ENCODE peak calls at places on chromosomes 1 and 21, in nine cellular contexts. One of them, this sample, is unnamed.

GRCh38 chr1:62481681-62482080 is 44.8 kb downstream of the USP1 start:
- DNase-seq in HCT116: no peak
- DNase-seq in Peyer's patch: no peak
- DNase-seq in prostate gland: no peak
- DNase-seq in endothelial cell of umbilical vein: no peak
- DNase-seq in GM12878: no peak
- DNase-seq in thyroid gland: no peak
- DNase-seq in stomach: no peak
- DNase-seq in breast epithelium: no peak
- DNase-seq in this sample: no peak

GRCh38 chr1:54502342-54502741 is 45.7 kb upstream of the ACOT11 start:
- DNase-seq in HCT116: no peak
- DNase-seq in breast epithelium: no peak
- DNase-seq in endothelial cell of umbilical vein: no peak
- DNase-seq in thyroid gland: no peak
- DNase-seq in Peyer's patch: no peak
- DNase-seq in GM12878: no peak
- DNase-seq in stomach: no peak
- DNase-seq in prostate gland: no peak
- DNase-seq in this sample: no peak

GRCh38 chr1:232726048-232726779 is 79.0 kb upstream of the MAP10 start:
- DNase-seq in HCT116: no peak
- DNase-seq in thyroid gland: no peak
- DNase-seq in Peyer's patch: no peak
- DNase-seq in breast epithelium: no peak
- DNase-seq in prostate gland: no peak
- DNase-seq in endothelial cell of umbilical vein: no peak
- DNase-seq in GM12878: no peak
- DNase-seq in stomach: no peak
- DNase-seq in this sample: no peak

GRCh38 chr1:203629509-203630082 is 3.0 kb downstream of the ATP2B4 start:
- DNase-seq in stomach: peak
- DNase-seq in HCT116: no peak
- DNase-seq in thyroid gland: peak
- DNase-seq in Peyer's patch: peak
- DNase-seq in endothelial cell of umbilical vein: peak
- DNase-seq in breast epithelium: peak
- DNase-seq in prostate gland: no peak
- DNase-seq in GM12878: no peak
- DNase-seq in this sample: peak

GRCh38 chr1:27071049-27071416 is 58.4 kb upstream of the TENT5B start:
- DNase-seq in breast epithelium: no peak
- DNase-seq in Peyer's patch: no peak
- DNase-seq in GM12878: no peak
- DNase-seq in stomach: no peak
- DNase-seq in HCT116: no peak
- DNase-seq in thyroid gland: no peak
- DNase-seq in endothelial cell of umbilical vein: no peak
- DNase-seq in prostate gland: no peak
- DNase-seq in this sample: no peak

GRCh38 chr1:90474731-90475130 is 242.4 kb downstream of the BARHL2 start:
- DNase-seq in HCT116: no peak
- DNase-seq in breast epithelium: no peak
- DNase-seq in endothelial cell of umbilical vein: no peak
- DNase-seq in thyroid gland: no peak
- DNase-seq in prostate gland: no peak
- DNase-seq in Peyer's patch: no peak
- DNase-seq in GM12878: no peak
- DNase-seq in stomach: no peak
- DNase-seq in this sample: no peak

GRCh38 chr1:201272838-201273237 is 10.5 kb upstream of the PKP1 start:
- DNase-seq in prostate gland: no peak
- DNase-seq in GM12878: no peak
- DNase-seq in thyroid gland: no peak
- DNase-seq in endothelial cell of umbilical vein: no peak
- DNase-seq in Peyer's patch: no peak
- DNase-seq in breast epithelium: no peak
- DNase-seq in HCT116: no peak
- DNase-seq in stomach: no peak
- DNase-seq in this sample: no peak

GRCh38 chr1:37515185-37516034 is 844 bp upstream of the MEAF6 start:
- DNase-seq in HCT116: no peak
- DNase-seq in prostate gland: no peak
- DNase-seq in breast epithelium: no peak
- DNase-seq in stomach: no peak
- DNase-seq in Peyer's patch: no peak
- DNase-seq in endothelial cell of umbilical vein: no peak
- DNase-seq in thyroid gland: no peak
- DNase-seq in GM12878: no peak
- DNase-seq in this sample: no peak

GRCh38 chr1:78377356-78377928 is 113.3 kb upstream of the PTGFR start:
- DNase-seq in prostate gland: no peak
- DNase-seq in stomach: no peak
- DNase-seq in breast epithelium: no peak
- DNase-seq in Peyer's patch: no peak
- DNase-seq in GM12878: no peak
- DNase-seq in endothelial cell of umbilical vein: no peak
- DNase-seq in HCT116: no peak
- DNase-seq in thyroid gland: no peak
- DNase-seq in this sample: no peak

GRCh38 chr1:19121192-19121591 is 88.9 kb downstream of the UBR4 start:
- DNase-seq in breast epithelium: no peak
- DNase-seq in endothelial cell of umbilical vein: no peak
- DNase-seq in Peyer's patch: peak
- DNase-seq in prostate gland: no peak
- DNase-seq in stomach: peak
- DNase-seq in HCT116: no peak
- DNase-seq in GM12878: no peak
- DNase-seq in thyroid gland: no peak
- DNase-seq in this sample: no peak

GRCh38 chr21:44425895-44426662 is 29.2 kb upstream of the LRRC3 start:
- DNase-seq in prostate gland: no peak
- DNase-seq in GM12878: no peak
- DNase-seq in endothelial cell of umbilical vein: no peak
- DNase-seq in stomach: no peak
- DNase-seq in thyroid gland: no peak
- DNase-seq in breast epithelium: peak
- DNase-seq in Peyer's patch: peak
- DNase-seq in HCT116: no peak
- DNase-seq in this sample: peak

GRCh38 chr1:234613128-234613875 is 3.3 kb upstream of the IRF2BP2 start:
- DNase-seq in HCT116: no peak
- DNase-seq in GM12878: no peak
- DNase-seq in stomach: no peak
- DNase-seq in prostate gland: no peak
- DNase-seq in thyroid gland: no peak
- DNase-seq in endothelial cell of umbilical vein: no peak
- DNase-seq in Peyer's patch: no peak
- DNase-seq in breast epithelium: no peak
- DNase-seq in this sample: no peak

GRCh38 chr1:64490204-64490818 is 20.4 kb downstream of the CACHD1 start:
- DNase-seq in GM12878: no peak
- DNase-seq in stomach: no peak
- DNase-seq in thyroid gland: no peak
- DNase-seq in breast epithelium: no peak
- DNase-seq in Peyer's patch: no peak
- DNase-seq in endothelial cell of umbilical vein: no peak
- DNase-seq in prostate gland: no peak
- DNase-seq in HCT116: no peak
- DNase-seq in this sample: no peak

GRCh38 chr1:101131239-101131924 is 105.4 kb upstream of the S1PR1 start:
- DNase-seq in HCT116: no peak
- DNase-seq in Peyer's patch: no peak
- DNase-seq in prostate gland: no peak
- DNase-seq in GM12878: no peak
- DNase-seq in thyroid gland: no peak
- DNase-seq in stomach: no peak
- DNase-seq in endothelial cell of umbilical vein: no peak
- DNase-seq in breast epithelium: no peak
- DNase-seq in this sample: no peak

DNA sequence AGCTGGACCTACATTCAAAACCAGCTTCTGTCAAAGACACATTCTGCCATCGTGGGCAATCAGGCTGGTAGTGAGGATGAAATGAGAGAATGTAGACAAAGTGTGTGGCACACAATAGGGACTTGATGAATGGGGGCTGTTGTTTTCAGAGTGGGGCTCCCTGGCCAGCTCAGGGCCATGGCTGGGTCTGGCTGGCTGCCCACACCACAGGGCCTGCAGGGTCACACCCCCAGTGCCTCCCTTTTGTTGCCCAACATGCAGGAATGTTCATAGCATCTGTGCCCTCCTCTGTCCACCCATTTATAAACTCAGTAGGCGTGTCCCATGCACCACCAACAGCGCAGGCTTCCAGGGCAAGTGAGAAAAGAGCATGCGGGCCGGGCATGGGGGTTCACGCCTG is 20.8 kb upstream of the ECE1 start:
- DNase-seq in prostate gland: no peak
- DNase-seq in endothelial cell of umbilical vein: no peak
- DNase-seq in HCT116: no peak
- DNase-seq in breast epithelium: no peak
- DNase-seq in GM12878: no peak
- DNase-seq in Peyer's patch: no peak
- DNase-seq in stomach: no peak
- DNase-seq in thyroid gland: no peak
- DNase-seq in this sample: no peak
- H3K27ac ChIP-seq in prostate gland: no peak
- H3K27ac ChIP-seq in endothelial cell of umbilical vein: no peak
- H3K27ac ChIP-seq in HCT116: no peak
- H3K27ac ChIP-seq in breast epithelium: peak
- H3K27ac ChIP-seq in GM12878: no peak
- H3K27ac ChIP-seq in Peyer's patch: no peak
- H3K27ac ChIP-seq in stomach: peak
- H3K27ac ChIP-seq in thyroid gland: no peak
- H3K27ac ChIP-seq in this sample: no peak

DNA sequence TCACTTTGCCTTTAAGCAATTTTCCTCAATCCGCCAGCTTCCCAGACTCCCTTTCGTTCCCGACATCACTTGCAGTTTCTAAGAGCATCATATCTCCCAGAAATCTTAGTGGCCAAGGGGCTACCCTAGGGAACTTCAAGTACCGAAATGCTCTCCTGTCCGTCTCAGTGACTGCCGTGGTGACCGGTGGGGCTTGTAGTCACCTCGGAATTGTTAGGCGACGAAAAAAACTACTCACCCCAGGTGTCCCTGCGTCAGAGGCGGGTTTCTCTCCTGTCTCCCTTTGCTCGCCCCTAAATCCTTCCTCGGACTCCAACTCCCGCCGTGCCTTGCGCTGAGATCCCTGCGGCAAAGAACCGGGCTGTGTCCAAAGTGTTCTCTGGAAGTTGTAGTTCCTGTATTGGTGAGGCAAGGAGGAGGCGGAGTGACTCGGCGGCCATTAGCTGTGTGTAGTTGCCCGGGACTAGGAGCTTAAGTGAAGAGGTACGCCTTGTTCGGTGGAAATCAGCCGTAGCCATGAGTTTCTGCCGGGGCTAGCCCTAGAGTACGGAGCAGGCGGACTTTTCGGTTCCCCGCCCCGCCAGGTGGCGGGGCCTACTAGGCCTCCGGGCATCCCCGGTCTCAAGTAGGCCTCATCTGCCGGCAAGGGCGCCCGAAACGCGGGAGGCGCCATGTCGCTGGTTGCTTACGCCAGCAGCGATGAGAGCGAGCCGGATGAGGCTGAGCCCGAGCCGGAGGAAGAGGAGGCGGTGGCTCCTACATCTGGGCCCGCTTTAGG is at the start of gene PRCC:
- DNase-seq in stomach: peak
- DNase-seq in GM12878: peak
- DNase-seq in breast epithelium: peak
- DNase-seq in prostate gland: peak
- DNase-seq in endothelial cell of umbilical vein: peak
- DNase-seq in Peyer's patch: peak
- DNase-seq in HCT116: peak
- DNase-seq in thyroid gland: peak
- DNase-seq in this sample: peak
- TF ChIP-seq POLR2A in stomach: no peak
- TF ChIP-seq POLR2A in GM12878: peak
- TF ChIP-seq POLR2A in breast epithelium: no peak
- TF ChIP-seq POLR2A in prostate gland: peak
- TF ChIP-seq POLR2A in endothelial cell of umbilical vein: no peak
- TF ChIP-seq POLR2A in Peyer's patch: peak
- TF ChIP-seq POLR2A in HCT116: peak
- TF ChIP-seq POLR2A in thyroid gland: peak
- TF ChIP-seq POLR2A in this sample: peak

DNA sequence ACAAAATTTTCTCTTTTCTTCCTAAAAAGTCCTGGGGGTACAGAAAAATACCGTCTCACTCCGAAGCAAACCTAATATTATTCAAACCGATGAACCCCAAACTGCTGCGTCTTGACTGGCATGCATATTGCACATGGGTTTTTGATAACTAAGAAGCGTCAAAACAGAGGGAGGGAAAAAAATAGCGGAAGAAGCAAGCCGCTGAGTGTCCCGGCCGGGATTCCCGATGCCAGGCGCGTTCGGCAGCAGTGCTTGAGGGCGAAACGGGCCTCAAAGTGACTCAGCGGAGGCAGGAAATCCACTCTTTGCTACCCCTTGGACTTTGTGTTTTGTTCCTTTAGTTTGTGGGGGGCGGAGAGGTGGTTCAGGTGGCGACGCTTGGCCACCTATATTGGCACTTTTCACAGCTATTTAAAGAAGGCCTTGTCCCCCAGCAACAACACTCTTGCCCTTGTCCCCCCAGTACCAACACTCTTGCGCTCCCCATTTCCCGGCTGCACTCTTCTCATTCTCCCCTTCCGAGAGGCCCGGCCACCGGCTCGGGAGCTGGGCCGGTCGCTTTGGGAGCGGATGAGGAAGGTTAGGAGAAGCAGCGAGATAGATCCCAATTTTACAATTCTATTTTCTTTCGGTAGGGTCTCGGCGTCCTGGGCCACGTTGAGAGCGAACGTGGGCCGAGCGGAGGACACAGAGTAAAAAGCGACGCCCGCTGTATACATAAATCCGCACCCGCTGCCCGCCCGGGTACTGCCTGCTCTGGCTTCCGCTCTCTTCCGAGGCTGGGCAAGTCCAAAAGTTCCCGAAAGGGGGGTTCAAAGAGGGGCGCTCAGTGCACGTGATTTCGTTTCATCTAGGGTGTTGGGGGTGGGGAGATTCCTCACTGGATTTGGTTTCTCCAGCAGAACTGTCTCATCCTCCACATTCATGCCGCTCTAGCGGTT is 2.5 kb downstream of the LMX1A start:
- DNase-seq in breast epithelium: no peak
- DNase-seq in GM12878: no peak
- DNase-seq in HCT116: no peak
- DNase-seq in endothelial cell of umbilical vein: no peak
- DNase-seq in prostate gland: no peak
- DNase-seq in stomach: no peak
- DNase-seq in Peyer's patch: no peak
- DNase-seq in thyroid gland: no peak
- DNase-seq in this sample: no peak
- H3K4me3 ChIP-seq in breast epithelium: no peak
- H3K4me3 ChIP-seq in GM12878: no peak
- H3K4me3 ChIP-seq in HCT116: no peak
- H3K4me3 ChIP-seq in endothelial cell of umbilical vein: no peak
- H3K4me3 ChIP-seq in prostate gland: no peak
- H3K4me3 ChIP-seq in stomach: no peak
- H3K4me3 ChIP-seq in Peyer's patch: no peak
- H3K4me3 ChIP-seq in thyroid gland: no peak
- H3K4me3 ChIP-seq in this sample: no peak

GRCh38 chr1:25873120-25873519 is 2.4 kb downstream of the PAQR7 start:
- DNase-seq in prostate gland: no peak
- DNase-seq in endothelial cell of umbilical vein: no peak
- DNase-seq in HCT116: no peak
- DNase-seq in Peyer's patch: no peak
- DNase-seq in thyroid gland: no peak
- DNase-seq in breast epithelium: no peak
- DNase-seq in GM12878: no peak
- DNase-seq in stomach: peak
- DNase-seq in this sample: peak
- H3K27ac ChIP-seq in prostate gland: no peak
- H3K27ac ChIP-seq in endothelial cell of umbilical vein: no peak
- H3K27ac ChIP-seq in HCT116: no peak
- H3K27ac ChIP-seq in Peyer's patch: no peak
- H3K27ac ChIP-seq in thyroid gland: peak
- H3K27ac ChIP-seq in breast epithelium: no peak
- H3K27ac ChIP-seq in GM12878: peak
- H3K27ac ChIP-seq in stomach: peak
- H3K27ac ChIP-seq in this sample: no peak